ENCODE peak calls at places on chromosomes 13 and 19, in nine cellular contexts. C is progenitor cell of endocrine pancreas; K is CD8-positive, alpha-beta memory T cell; E is neural crest cell; I is HCEC 1CT; F is NCI-H510A treated with DMSO at 0.1 percent for 48 hours; O is sciatic nerve; D is BE2C; X is NCI-H446. G is an unnamed sample.

GRCh38 chr19:50512112-50512998 is 1.4 kb downstream of the ASPDH start:
- DNase-seq in C (no peak), K (no peak), E (no peak), I (no peak), F (no peak), O (no peak), D (no peak), X (no peak), G (no peak)

GRCh38 chr13:24187185-24187584 is 26.7 kb downstream of the SPATA13 start:
- DNase-seq in C (no peak), K (no peak), E (no peak), I (no peak), F (no peak), O (no peak), D (no peak), X (no peak), G (no peak)

GRCh38 chr19:39335168-39335567 is 675 bp downstream of the GMFG start:
- DNase-seq in C (no peak), K (peak), E (no peak), I (no peak), F (no peak), O (no peak), D (no peak), X (no peak), G (no peak)

GRCh38 chr19:10431943-10432735 is 11.8 kb downstream of the PDE4A start:
- DNase-seq in C (no peak), K (peak), E (no peak), I (peak), F (peak), O (peak), D (peak), X (no peak), G (peak)

GRCh38 chr19:18645035-18645511 is 8.2 kb downstream of the KLHL26 start:
- DNase-seq in C (no peak), K (no peak), E (no peak), I (no peak), F (no peak), O (peak), D (no peak), X (no peak), G (no peak)

GRCh38 chr13:24493356-24493755 is 19.2 kb downstream of the PARP4 start:
- DNase-seq in C (no peak), K (no peak), E (no peak), I (peak), F (no peak), O (no peak), D (no peak), X (no peak), G (no peak)

GRCh38 chr19:46162731-46163130 is 14.7 kb downstream of the IGFL2 start:
- DNase-seq in C (no peak), K (no peak), E (no peak), I (no peak), F (no peak), O (no peak), D (no peak), X (no peak), G (no peak)

GRCh38 chr13:44578064-44578394 is 1.9 kb upstream of the TSC22D1 start:
- DNase-seq in C (no peak), K (no peak), E (no peak), I (no peak), F (no peak), O (no peak), D (no peak), X (no peak), G (peak)

GRCh38 chr19:4507804-4508203 is 10.5 kb downstream of the PLIN4 start:
- DNase-seq in C (no peak), K (no peak), E (no peak), I (no peak), F (no peak), O (no peak), D (no peak), X (no peak), G (no peak)

GRCh38 chr13:85828094-85828684 is 29.0 kb upstream of the SLITRK6 start:
- DNase-seq in C (no peak), K (no peak), E (no peak), I (peak), F (peak), O (no peak), D (no peak), X (peak), G (no peak)

GRCh38 chr19:7509625-7510024 is 6.3 kb upstream of the ZNF358 start:
- DNase-seq in C (no peak), K (no peak), E (no peak), I (no peak), F (no peak), O (no peak), D (no peak), X (no peak), G (no peak)

GRCh38 chr13:32734511-32734910 is 148.3 kb downstream of the PDS5B start:
- DNase-seq in C (no peak), K (no peak), E (no peak), I (peak), F (no peak), O (no peak), D (peak), X (peak), G (no peak)

GRCh38 chr19:11382898-11383705 is 1.0 kb downstream of the EPOR start:
- DNase-seq in C (peak), K (peak), E (peak), I (peak), F (peak), O (peak), D (peak), X (no peak), G (peak)

GRCh38 chr13:93881418-93881817 is 598.1 kb downstream of the DCT start:
- DNase-seq in C (no peak), K (no peak), E (no peak), I (peak), F (no peak), O (no peak), D (no peak), X (no peak), G (no peak)

GRCh38 chr13:89726690-89727435 is 1620.6 kb upstream of the MIR17HG start:
- DNase-seq in C (no peak), K (no peak), E (no peak), I (peak), F (no peak), O (no peak), D (no peak), X (no peak), G (no peak)

GRCh38 chr19:41479757-41480191 is 36.8 kb downstream of the ERICH4 start:
- DNase-seq in C (no peak), K (no peak), E (no peak), I (no peak), F (no peak), O (no peak), D (no peak), X (peak), G (no peak)

GRCh38 chr13:43874512-43875092 is 4.9 kb downstream of the CCDC122 start:
- DNase-seq in C (no peak), K (peak), E (no peak), I (peak), F (no peak), O (no peak), D (no peak), X (peak), G (no peak)

GRCh38 chr13:36339600-36340155 is 6.5 kb downstream of the SPART start:
- DNase-seq in C (no peak), K (no peak), E (no peak), I (no peak), F (no peak), O (no peak), D (no peak), X (no peak), G (no peak)

GRCh38 chr13:33290421-33290965 is 4.9 kb upstream of the STARD13 start:
- DNase-seq in C (no peak), K (no peak), E (no peak), I (no peak), F (no peak), O (no peak), D (peak), X (no peak), G (no peak)

GRCh38 chr13:81957121-81957520 is 1616.2 kb upstream of the SPRY2 start:
- DNase-seq in C (no peak), K (no peak), E (no peak), I (no peak), F (no peak), O (no peak), D (no peak), X (no peak), G (peak)

GRCh38 chr19:50796128-50796633 is 6.0 kb downstream of the ACP4 start:
- DNase-seq in C (no peak), K (no peak), E (no peak), I (no peak), F (no peak), O (no peak), D (no peak), X (no peak), G (no peak)

GRCh38 chr19:5143471-5144411 is 174.8 kb downstream of the KDM4B start:
- DNase-seq in C (no peak), K (no peak), E (no peak), I (no peak), F (no peak), O (no peak), D (peak), X (no peak), G (no peak)

GRCh38 chr19:49331616-49332055 is 3.6 kb upstream of the CD37 start:
- DNase-seq in C (no peak), K (peak), E (no peak), I (peak), F (no peak), O (peak), D (peak), X (peak), G (peak)

GRCh38 chr13:111388851-111389500 is 68.5 kb downstream of the TEX29 start:
- DNase-seq in C (no peak), K (no peak), E (no peak), I (no peak), F (no peak), O (no peak), D (no peak), X (no peak), G (no peak)

GRCh38 chr13:94369862-94370491 is 109.5 kb downstream of the DCT start:
- DNase-seq in C (no peak), K (no peak), E (no peak), I (no peak), F (peak), O (no peak), D (no peak), X (peak), G (no peak)

GRCh38 chr19:23273022-23273593 is 22.9 kb upstream of the ZNF724 start:
- DNase-seq in C (no peak), K (no peak), E (no peak), I (no peak), F (no peak), O (no peak), D (no peak), X (no peak), G (no peak)

G was measured in HuH-7.5.